ENCODE peak calls at places on chromosomes 13 and 19, in five cellular contexts. F is HCT116, E is stomach, O is uterus, U is IMR-90. W is an unnamed sample.

GRCh38 chr13:28552288-28552687 is 57.4 kb upstream of the FLT1 start:
- DNase-seq in F (no peak), E (no peak), O (no peak), U (no peak), W (no peak)

GRCh38 chr13:63425131-63425530 is 2009.5 kb upstream of the PCDH20 start:
- DNase-seq in F (no peak), E (no peak), O (no peak), U (peak), W (no peak)

GRCh38 chr19:38277969-38278680 is 13.8 kb downstream of the SPINT2 start:
- DNase-seq in F (no peak), E (peak), O (peak), U (peak), W (no peak)

GRCh38 chr13:98509271-98510155 is 67.4 kb downstream of the STK24 start:
- DNase-seq in F (peak), E (peak), O (peak), U (peak), W (peak)

GRCh38 chr13:111219306-111219705 is 101.1 kb upstream of the TEX29 start:
- DNase-seq in F (no peak), E (no peak), O (no peak), U (peak), W (no peak)

GRCh38 chr19:17541184-17541759 is 14.2 kb upstream of the COLGALT1 start:
- DNase-seq in F (no peak), E (no peak), O (no peak), U (no peak), W (peak)

GRCh38 chr19:48715681-48716171 is 3.8 kb downstream of the MAMSTR start:
- DNase-seq in F (no peak), E (no peak), O (peak), U (no peak), W (no peak)

GRCh38 chr13:98467263-98467985 is 109.5 kb downstream of the STK24 start:
- DNase-seq in F (no peak), E (no peak), O (no peak), U (no peak), W (no peak)

GRCh38 chr19:12411893-12412292 is 10.8 kb upstream of the ZNF799 start:
- DNase-seq in F (no peak), E (no peak), O (no peak), U (no peak), W (no peak)

GRCh38 chr19:46718157-46718933 is 1.4 kb upstream of the PRKD2 start:
- DNase-seq in F (no peak), E (peak), O (no peak), U (no peak), W (no peak)

GRCh38 chr13:113095146-113096051 is 10.2 kb upstream of the F7 start:
- DNase-seq in F (no peak), E (no peak), O (no peak), U (no peak), W (no peak)

GRCh38 chr19:7550987-7551761 is 15.7 kb downstream of the PNPLA6 start:
- DNase-seq in F (peak), E (peak), O (peak), U (peak), W (peak)

GRCh38 chr13:74774252-74774651 is 640.0 kb upstream of the KLF12 start:
- DNase-seq in F (no peak), E (no peak), O (no peak), U (peak), W (no peak)

GRCh38 chr13:65914707-65915106 is 1315.4 kb downstream of the PCDH9 start:
- DNase-seq in F (no peak), E (no peak), O (no peak), U (peak), W (no peak)

GRCh38 chr19:47047931-47048399 is 459 bp downstream of the TMEM160 start:
- DNase-seq in F (peak), E (peak), O (peak), U (peak), W (peak)

GRCh38 chr13:42333613-42334328 is 61.8 kb downstream of the AKAP11 start:
- DNase-seq in F (no peak), E (no peak), O (no peak), U (peak), W (peak)

GRCh38 chr19:28633223-28634030 is 579.5 kb downstream of the UQCRFS1 start:
- DNase-seq in F (no peak), E (no peak), O (no peak), U (peak), W (peak)

DNA sequence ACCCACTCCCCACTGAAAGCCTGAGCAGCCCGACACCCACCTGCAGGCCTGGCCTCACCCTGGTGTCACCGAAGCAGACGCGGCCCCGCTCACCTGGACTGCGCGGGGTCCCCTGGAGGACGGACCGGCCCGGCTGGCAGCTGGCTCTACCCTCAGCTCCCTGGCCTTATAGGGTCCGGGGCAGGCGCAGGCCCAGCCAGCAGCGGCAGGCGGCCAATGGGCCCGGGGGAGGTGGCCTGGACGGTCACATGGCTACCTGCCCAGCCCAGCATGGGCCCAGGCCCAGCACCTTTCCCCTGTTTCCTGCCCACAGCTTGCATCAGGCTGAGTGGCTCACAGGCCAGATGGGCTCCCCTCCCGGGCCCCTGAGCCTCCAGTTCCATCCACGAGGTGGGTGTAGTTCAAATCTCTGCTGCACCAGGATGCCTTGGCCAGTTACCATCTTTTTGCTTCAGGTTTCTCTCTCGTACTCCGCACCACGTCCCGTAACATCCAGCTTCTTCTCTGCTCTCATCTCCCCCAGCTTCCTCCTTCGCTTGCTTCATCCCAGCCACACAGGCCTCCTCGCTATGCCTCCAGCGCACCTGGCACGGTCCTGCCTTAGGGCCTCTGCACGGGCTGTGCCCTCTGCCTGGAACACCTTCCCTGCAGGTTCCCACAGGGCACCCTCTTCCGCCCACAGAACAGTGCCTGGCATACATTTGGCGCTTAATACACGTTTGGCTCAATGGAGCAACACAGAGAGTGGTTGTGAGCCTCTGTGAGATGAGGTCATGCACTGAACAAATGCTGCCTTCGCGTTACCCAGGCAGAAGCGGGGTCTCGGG is at the start of gene PLIN4:
- DNase-seq in F (no peak), E (peak), O (peak), U (peak), W (no peak)
- TF ChIP-seq POLR2A in F (no peak), E (no peak), O (peak), U (no peak), W (no peak)

DNA sequence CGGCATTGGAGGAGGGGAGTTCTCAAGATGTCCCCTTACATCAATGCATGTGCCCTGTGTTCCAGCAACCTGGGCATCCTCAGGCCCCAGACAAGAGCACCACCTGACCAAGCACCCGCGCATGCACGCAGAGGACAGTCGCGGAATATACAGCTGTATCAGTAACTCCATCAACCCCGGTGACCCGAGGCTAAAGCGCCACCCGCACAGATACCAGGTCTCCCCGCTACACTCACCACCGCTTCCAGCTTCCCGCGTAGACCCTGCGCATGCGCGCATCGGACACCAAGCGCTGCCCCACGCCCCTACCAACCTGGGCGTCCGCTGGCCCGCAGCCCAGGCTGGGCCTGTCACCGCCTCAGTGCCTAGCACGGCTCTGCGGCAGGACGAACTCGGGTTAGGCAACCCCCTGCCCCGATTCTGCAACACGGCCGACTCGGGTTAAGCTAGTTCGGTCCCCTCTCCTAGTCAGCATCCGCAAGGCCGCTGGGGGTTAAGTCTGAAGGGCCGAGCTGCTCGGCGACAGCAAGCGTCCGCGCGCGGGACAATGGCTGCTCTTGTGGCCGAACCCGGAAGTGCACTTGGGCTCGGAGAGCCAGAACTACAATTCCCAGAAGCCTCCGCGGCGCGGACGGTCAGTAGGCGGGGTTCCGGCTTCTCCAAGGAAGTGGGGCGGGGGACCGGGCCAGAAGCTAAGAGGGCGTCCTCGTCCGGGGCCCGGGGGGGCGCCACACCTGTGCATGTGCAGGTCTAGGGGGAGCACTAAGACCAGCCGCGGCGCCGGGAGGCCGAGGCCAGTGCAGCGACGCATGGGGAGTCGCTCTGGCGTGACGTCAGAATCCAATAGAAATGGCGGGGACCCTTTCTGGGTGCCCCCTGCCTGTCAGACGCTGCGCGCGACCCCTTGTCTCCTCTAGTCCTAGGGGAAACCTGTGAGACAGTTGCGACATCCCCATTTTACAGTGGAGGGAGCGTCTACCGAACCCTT is at the start of gene ZNF180:
- DNase-seq in F (peak), E (peak), O (peak), U (peak), W (peak)
- TF ChIP-seq POLR2A in F (peak), E (no peak), O (peak), U (peak), W (peak)

GRCh38 chr13:40666058-40666904 is at the start of gene FOXO1:
- DNase-seq in F (peak), E (peak), O (peak), U (peak), W (peak)

GRCh38 chr13:40666905-40667621 is 622 bp upstream of the FOXO1 start:
- DNase-seq in F (no peak), E (peak), O (peak), U (no peak), W (peak)

GRCh38 chr13:40665754-40666057 is 735 bp downstream of the FOXO1 start:
- DNase-seq in F (no peak), E (no peak), O (no peak), U (no peak), W (no peak)

GRCh38 chr13:40664100-40665060 is 2.1 kb downstream of the FOXO1 start:
- DNase-seq in F (no peak), E (peak), O (peak), U (no peak), W (peak)

GRCh38 chr13:40665061-40665753 is 1.2 kb downstream of the FOXO1 start:
- DNase-seq in F (no peak), E (peak), O (peak), U (no peak), W (peak)
- TF ChIP-seq POLR2A in F (no peak), E (no peak), O (no peak), U (no peak), W (no peak)

GRCh38 chr19:42113641-42114348 is 18.5 kb downstream of the POU2F2 start:
- DNase-seq in F (peak), E (no peak), O (no peak), U (peak), W (no peak)
- TF ChIP-seq POLR2A in F (no peak), E (no peak), O (no peak), U (no peak), W (no peak)

DNA sequence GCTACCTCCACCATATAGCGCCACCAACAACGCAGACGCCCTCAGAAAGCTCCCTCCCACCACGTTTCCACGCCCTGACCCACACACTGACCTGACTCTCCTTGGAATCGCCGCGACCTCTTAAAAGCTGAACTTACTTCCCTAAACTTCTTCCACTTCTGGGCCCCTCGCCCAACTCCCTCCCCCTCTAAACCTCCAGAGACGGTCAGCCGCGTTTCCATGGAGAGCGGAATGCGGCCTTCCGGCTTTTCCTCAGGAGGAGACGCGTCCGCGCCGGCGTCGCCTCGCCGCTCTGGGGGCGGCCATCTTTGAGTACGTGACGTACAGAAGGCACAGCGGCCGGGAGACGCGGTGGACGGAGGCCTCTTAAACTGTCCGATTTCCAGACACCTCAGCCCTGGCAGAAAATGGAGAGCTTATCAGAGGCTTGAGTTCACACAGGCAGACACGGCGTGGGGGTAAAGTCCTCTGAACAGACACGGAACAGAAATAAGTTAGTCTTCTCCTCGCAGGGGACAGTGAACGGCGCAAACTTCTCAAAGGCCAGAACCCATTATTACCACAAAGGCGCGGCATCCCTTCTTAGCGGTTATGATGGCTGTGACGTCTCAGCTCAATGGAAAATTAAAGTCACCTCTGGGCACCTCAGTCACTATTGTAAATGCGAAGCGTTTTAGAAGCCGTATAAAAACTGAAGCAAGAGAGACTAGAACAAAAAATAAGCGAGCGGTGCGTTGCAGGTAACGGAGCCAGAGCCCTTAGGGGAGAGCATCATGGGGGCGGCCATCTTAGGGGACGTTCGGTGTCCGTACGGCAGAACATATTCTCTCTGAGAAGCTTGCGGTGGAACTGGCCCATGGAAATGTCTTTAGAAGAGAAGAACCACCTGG is at the start of gene ZNF432:
- DNase-seq in F (peak), E (peak), O (peak), U (peak), W (peak)
- TF ChIP-seq POLR2A in F (no peak), E (peak), O (peak), U (peak), W (peak)